ENCODE peak calls at places on chromosomes 2 and 18, in four cellular contexts. One of them, this sample, is unnamed.

GRCh38 chr2:151410485-151410833 is 757 bp downstream of the RIF1 start:
- DNase-seq in CD4-positive, CD25-positive, alpha-beta regulatory T cell: peak; percentile 49
- DNase-seq in neural progenitor cell: peak; percentile 57
- DNase-seq in CD8-positive, alpha-beta memory T cell: peak; percentile 50
- DNase-seq in this sample: no peak

GRCh38 chr2:29066989-29067605 is 7.2 kb downstream of the PCARE start:
- DNase-seq in CD4-positive, CD25-positive, alpha-beta regulatory T cell: no peak
- DNase-seq in neural progenitor cell: no peak
- DNase-seq in CD8-positive, alpha-beta memory T cell: no peak
- DNase-seq in this sample: no peak

GRCh38 chr2:75589344-75590105 is 28.8 kb upstream of the EVA1A start:
- DNase-seq in CD4-positive, CD25-positive, alpha-beta regulatory T cell: no peak
- DNase-seq in CD8-positive, alpha-beta memory T cell: no peak
- DNase-seq in neural progenitor cell: no peak
- DNase-seq in this sample: no peak

GRCh38 chr2:152396051-152396511 is 61.1 kb downstream of the FMNL2 start:
- DNase-seq in CD8-positive, alpha-beta memory T cell: no peak
- DNase-seq in neural progenitor cell: no peak
- DNase-seq in CD4-positive, CD25-positive, alpha-beta regulatory T cell: no peak
- DNase-seq in this sample: no peak

GRCh38 chr2:112481050-112481527 is 867 bp upstream of the TTL start:
- DNase-seq in CD4-positive, CD25-positive, alpha-beta regulatory T cell: peak; percentile 89
- DNase-seq in CD8-positive, alpha-beta memory T cell: peak; percentile 81
- DNase-seq in neural progenitor cell: peak; percentile 90
- DNase-seq in this sample: peak; percentile 48

GRCh38 chr2:127588241-127588640 is 52.8 kb downstream of the MYO7B start:
- DNase-seq in CD8-positive, alpha-beta memory T cell: no peak
- DNase-seq in neural progenitor cell: no peak
- DNase-seq in CD4-positive, CD25-positive, alpha-beta regulatory T cell: no peak
- DNase-seq in this sample: no peak

GRCh38 chr2:191322838-191323506 is 77.8 kb downstream of the MYO1B start:
- DNase-seq in CD8-positive, alpha-beta memory T cell: no peak
- DNase-seq in neural progenitor cell: no peak
- DNase-seq in CD4-positive, CD25-positive, alpha-beta regulatory T cell: peak; percentile 19
- DNase-seq in this sample: no peak

GRCh38 chr2:127606594-127607398 is 39.2 kb upstream of the GPR17 start:
- DNase-seq in CD8-positive, alpha-beta memory T cell: no peak
- DNase-seq in neural progenitor cell: no peak
- DNase-seq in CD4-positive, CD25-positive, alpha-beta regulatory T cell: no peak
- DNase-seq in this sample: no peak

GRCh38 chr2:156003780-156004179 is 328.7 kb downstream of the NR4A2 start:
- DNase-seq in CD8-positive, alpha-beta memory T cell: no peak
- DNase-seq in neural progenitor cell: no peak
- DNase-seq in CD4-positive, CD25-positive, alpha-beta regulatory T cell: no peak
- DNase-seq in this sample: no peak

GRCh38 chr2:36975306-36975705 is 9.0 kb upstream of the STRN start:
- DNase-seq in CD4-positive, CD25-positive, alpha-beta regulatory T cell: no peak
- DNase-seq in neural progenitor cell: no peak
- DNase-seq in CD8-positive, alpha-beta memory T cell: no peak
- DNase-seq in this sample: no peak

GRCh38 chr2:36705326-36706020 is 9.0 kb downstream of the VIT start:
- DNase-seq in neural progenitor cell: no peak
- DNase-seq in CD8-positive, alpha-beta memory T cell: no peak
- DNase-seq in CD4-positive, CD25-positive, alpha-beta regulatory T cell: no peak
- DNase-seq in this sample: no peak

GRCh38 chr2:53572696-53573095 is 194.9 kb upstream of the CHAC2 start:
- DNase-seq in CD8-positive, alpha-beta memory T cell: no peak
- DNase-seq in CD4-positive, CD25-positive, alpha-beta regulatory T cell: no peak
- DNase-seq in neural progenitor cell: no peak
- DNase-seq in this sample: no peak

GRCh38 chr2:55133467-55134315 is 83.4 kb upstream of the RTN4 start:
- DNase-seq in CD8-positive, alpha-beta memory T cell: peak; percentile 75
- DNase-seq in CD4-positive, CD25-positive, alpha-beta regulatory T cell: peak; percentile 90
- DNase-seq in neural progenitor cell: peak; percentile 38
- DNase-seq in this sample: no peak

GRCh38 chr18:57004366-57005121 is 142.3 kb upstream of the BOD1L2 start:
- DNase-seq in CD4-positive, CD25-positive, alpha-beta regulatory T cell: peak; percentile 80
- DNase-seq in neural progenitor cell: no peak
- DNase-seq in CD8-positive, alpha-beta memory T cell: no peak
- DNase-seq in this sample: no peak

GRCh38 chr2:191604154-191604553 is 73.8 kb upstream of the NABP1 start:
- DNase-seq in CD4-positive, CD25-positive, alpha-beta regulatory T cell: no peak
- DNase-seq in CD8-positive, alpha-beta memory T cell: no peak
- DNase-seq in neural progenitor cell: no peak
- DNase-seq in this sample: no peak

GRCh38 chr2:114550895-114551793 is 108.7 kb downstream of the DPP10 start:
- DNase-seq in neural progenitor cell: peak; percentile 77
- DNase-seq in CD4-positive, CD25-positive, alpha-beta regulatory T cell: peak; percentile 23
- DNase-seq in CD8-positive, alpha-beta memory T cell: no peak
- DNase-seq in this sample: no peak

GRCh38 chr2:231743376-231744116 is 35.2 kb downstream of the PTMA start:
- DNase-seq in CD8-positive, alpha-beta memory T cell: no peak
- DNase-seq in CD4-positive, CD25-positive, alpha-beta regulatory T cell: no peak
- DNase-seq in neural progenitor cell: no peak
- DNase-seq in this sample: no peak

GRCh38 chr2:45458909-45459563 is 152.0 kb downstream of the SRBD1 start:
- DNase-seq in neural progenitor cell: no peak
- DNase-seq in CD4-positive, CD25-positive, alpha-beta regulatory T cell: no peak
- DNase-seq in CD8-positive, alpha-beta memory T cell: no peak
- DNase-seq in this sample: no peak

GRCh38 chr2:104854507-104855173 is 725 bp downstream of the POU3F3 start:
- DNase-seq in CD4-positive, CD25-positive, alpha-beta regulatory T cell: no peak
- DNase-seq in neural progenitor cell: peak; percentile 53
- DNase-seq in CD8-positive, alpha-beta memory T cell: no peak
- DNase-seq in this sample: no peak
- H3K27me3 ChIP-seq in CD4-positive, CD25-positive, alpha-beta regulatory T cell: peaks cover 32% of the 10 kb centered on the region
- H3K27me3 ChIP-seq in neural progenitor cell: peaks cover 97% of the 10 kb centered on the region
- H3K27me3 ChIP-seq in CD8-positive, alpha-beta memory T cell: peaks cover 56% of the 10 kb centered on the region
- H3K27me3 ChIP-seq in this sample: peaks cover 55% of the 10 kb centered on the region

DNA sequence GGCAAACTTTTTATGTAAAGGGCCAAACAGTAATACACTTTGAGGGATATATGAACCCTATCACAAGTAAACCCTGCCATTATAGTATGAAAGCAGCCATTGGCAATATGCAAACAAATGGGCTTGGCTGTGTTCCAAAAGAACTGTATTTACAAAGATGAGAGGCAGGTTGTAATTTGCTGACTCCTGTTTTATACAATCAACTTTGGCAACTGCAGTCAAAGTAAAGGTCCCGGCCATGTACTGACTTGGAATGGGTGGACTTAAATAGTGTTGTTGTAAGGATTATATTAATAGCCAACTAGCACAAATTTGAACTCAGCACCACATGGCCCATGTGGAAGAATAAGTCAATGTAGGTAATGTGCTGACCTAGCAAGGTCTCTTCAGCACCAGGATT is 223.4 kb downstream of the WDPCP start:
- DNase-seq in CD4-positive, CD25-positive, alpha-beta regulatory T cell: no peak
- DNase-seq in neural progenitor cell: no peak
- DNase-seq in CD8-positive, alpha-beta memory T cell: no peak
- DNase-seq in this sample: no peak
- H3K27me3 ChIP-seq in CD4-positive, CD25-positive, alpha-beta regulatory T cell: no peaks in the 10 kb centered on the region
- H3K27me3 ChIP-seq in neural progenitor cell: no peaks in the 10 kb centered on the region
- H3K27me3 ChIP-seq in CD8-positive, alpha-beta memory T cell: no peaks in the 10 kb centered on the region
- H3K27me3 ChIP-seq in this sample: no peaks in the 10 kb centered on the region

GRCh38 chr2:173355132-173355865 is 627 bp downstream of the CDCA7 start:
- DNase-seq in CD4-positive, CD25-positive, alpha-beta regulatory T cell: peak; percentile 83
- DNase-seq in CD8-positive, alpha-beta memory T cell: no peak
- DNase-seq in neural progenitor cell: peak; percentile 70
- DNase-seq in this sample: no peak
- H3K27me3 ChIP-seq in CD4-positive, CD25-positive, alpha-beta regulatory T cell: peaks cover 5% of the 10 kb centered on the region
- H3K27me3 ChIP-seq in CD8-positive, alpha-beta memory T cell: peaks cover 15% of the 10 kb centered on the region
- H3K27me3 ChIP-seq in neural progenitor cell: peaks cover 11% of the 10 kb centered on the region
- H3K27me3 ChIP-seq in this sample: no peaks in the 10 kb centered on the region

DNA sequence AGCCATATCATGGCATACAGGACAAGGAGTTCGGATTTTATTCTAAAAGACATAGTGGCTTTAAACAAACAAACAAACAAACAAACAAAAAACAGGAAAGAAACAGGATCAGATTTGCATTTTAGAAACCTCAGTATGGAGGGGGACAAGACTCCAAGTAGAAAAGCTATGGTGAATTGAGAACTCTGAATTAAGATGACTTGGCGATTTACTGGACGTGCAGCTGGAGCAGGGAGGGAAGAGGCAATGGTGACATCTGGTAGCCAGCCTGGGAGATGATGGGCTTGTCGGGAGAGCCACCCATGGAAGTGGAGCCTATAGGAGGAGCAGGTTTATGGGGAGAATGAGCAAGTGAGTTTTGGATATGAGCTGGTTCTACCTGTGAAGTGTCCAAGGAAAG is 13.2 kb downstream of the CPLX4 start:
- DNase-seq in CD4-positive, CD25-positive, alpha-beta regulatory T cell: no peak
- DNase-seq in CD8-positive, alpha-beta memory T cell: no peak
- DNase-seq in neural progenitor cell: no peak
- DNase-seq in this sample: no peak
- H3K27me3 ChIP-seq in CD4-positive, CD25-positive, alpha-beta regulatory T cell: peaks cover 9% of the 10 kb centered on the region
- H3K27me3 ChIP-seq in CD8-positive, alpha-beta memory T cell: peaks cover 13% of the 10 kb centered on the region
- H3K27me3 ChIP-seq in neural progenitor cell: peaks cover 35% of the 10 kb centered on the region
- H3K27me3 ChIP-seq in this sample: no peaks in the 10 kb centered on the region

GRCh38 chr2:218861645-218862318 is 2.2 kb downstream of the WNT6 start:
- DNase-seq in CD8-positive, alpha-beta memory T cell: no peak
- DNase-seq in neural progenitor cell: no peak
- DNase-seq in CD4-positive, CD25-positive, alpha-beta regulatory T cell: no peak
- DNase-seq in this sample: no peak

GRCh38 chr2:218860950-218861381 is 1.4 kb downstream of the WNT6 start:
- DNase-seq in CD4-positive, CD25-positive, alpha-beta regulatory T cell: no peak
- DNase-seq in CD8-positive, alpha-beta memory T cell: peak; percentile 41
- DNase-seq in neural progenitor cell: peak; percentile 97
- DNase-seq in this sample: no peak

GRCh38 chr2:218859556-218859993 is at the start of gene WNT6:
- DNase-seq in CD4-positive, CD25-positive, alpha-beta regulatory T cell: no peak
- DNase-seq in CD8-positive, alpha-beta memory T cell: no peak
- DNase-seq in neural progenitor cell: peak; percentile 80
- DNase-seq in this sample: no peak

GRCh38 chr2:218858671-218859555 is 692 bp upstream of the WNT6 start:
- DNase-seq in CD8-positive, alpha-beta memory T cell: no peak
- DNase-seq in neural progenitor cell: peak; percentile 45
- DNase-seq in CD4-positive, CD25-positive, alpha-beta regulatory T cell: no peak
- DNase-seq in this sample: no peak

DNA sequence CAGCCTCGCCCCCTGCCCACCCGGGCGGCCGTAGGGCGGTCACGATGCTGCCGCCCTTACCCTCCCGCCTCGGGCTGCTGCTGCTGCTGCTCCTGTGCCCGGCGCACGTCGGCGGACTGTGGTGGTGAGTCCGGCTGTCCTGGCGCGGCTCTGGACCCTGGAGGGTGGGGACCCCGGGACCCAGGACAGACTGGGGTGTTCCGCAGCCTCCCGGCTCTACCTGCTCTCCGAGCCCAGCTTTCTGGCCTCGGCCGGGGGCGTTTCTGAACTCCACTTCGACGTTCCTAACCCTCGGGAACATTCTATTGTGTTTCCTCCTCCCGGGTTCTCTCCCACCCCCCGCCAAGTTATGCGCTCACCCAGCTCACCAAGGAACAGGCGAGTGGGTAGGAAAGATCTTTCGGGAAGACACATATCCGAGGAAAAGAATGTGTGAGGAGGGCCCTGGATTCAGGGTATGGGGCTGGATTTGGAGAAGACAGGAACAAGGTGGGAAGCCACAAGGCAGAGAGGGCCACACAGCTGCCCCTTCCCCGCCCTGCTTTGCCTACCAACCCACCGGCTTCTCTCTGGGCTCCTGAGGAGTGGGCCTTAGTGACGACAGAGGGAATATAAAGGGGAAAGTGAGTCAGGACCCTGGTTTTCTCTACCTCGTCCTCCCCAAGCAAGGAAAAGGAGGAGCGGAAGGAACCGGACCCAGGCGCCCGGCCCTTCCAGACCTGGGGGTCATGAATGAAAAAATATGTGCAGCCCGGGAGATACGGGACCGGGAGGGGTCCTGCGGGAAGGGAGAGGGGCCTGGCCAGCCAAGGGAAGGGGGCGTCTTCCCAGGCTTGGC is 608 bp downstream of the WNT6 start:
- DNase-seq in CD4-positive, CD25-positive, alpha-beta regulatory T cell: no peak
- DNase-seq in CD8-positive, alpha-beta memory T cell: no peak
- DNase-seq in neural progenitor cell: no peak
- DNase-seq in this sample: no peak
- H3K27me3 ChIP-seq in CD4-positive, CD25-positive, alpha-beta regulatory T cell: peaks cover 33% of the 10 kb centered on the region
- H3K27me3 ChIP-seq in CD8-positive, alpha-beta memory T cell: peaks cover 39% of the 10 kb centered on the region
- H3K27me3 ChIP-seq in neural progenitor cell: peaks cover 100% of the 10 kb centered on the region
- H3K27me3 ChIP-seq in this sample: peaks cover 43% of the 10 kb centered on the region

GRCh38 chr2:30989746-30990145 is 148.5 kb downstream of the GALNT14 start:
- DNase-seq in CD8-positive, alpha-beta memory T cell: no peak
- DNase-seq in neural progenitor cell: no peak
- DNase-seq in CD4-positive, CD25-positive, alpha-beta regulatory T cell: no peak
- DNase-seq in this sample: no peak
- H3K27me3 ChIP-seq in CD8-positive, alpha-beta memory T cell: no peaks in the 10 kb centered on the region
- H3K27me3 ChIP-seq in neural progenitor cell: no peaks in the 10 kb centered on the region
- H3K27me3 ChIP-seq in CD4-positive, CD25-positive, alpha-beta regulatory T cell: no peaks in the 10 kb centered on the region
- H3K27me3 ChIP-seq in this sample: no peaks in the 10 kb centered on the region